ENCODE peak calls at places on chromosomes 13 and 19, in five cellular contexts. V, D, B, O and P are unnamed samples.

GRCh38 chr13:112246731-112247470 is 129.3 kb upstream of the SPACA7 start:
- DNase-seq in V (no peak), D (no peak), B (no peak), O (no peak), P (no peak)

GRCh38 chr13:69980799-69981198 is 126.8 kb upstream of the ATXN8OS start:
- DNase-seq in V (no peak), D (no peak), B (no peak), O (no peak), P (no peak)

GRCh38 chr19:2627319-2627829 is 75.1 kb downstream of the GNG7 start:
- DNase-seq in V (peak; percentile 33), D (no peak), B (peak; percentile 99), O (peak; percentile 91), P (peak; percentile 96)

GRCh38 chr13:110855363-110855762 is 59.5 kb downstream of the ANKRD10 start:
- DNase-seq in V (no peak), D (no peak), B (no peak), O (no peak), P (no peak)

GRCh38 chr13:90857921-90858320 is 489.6 kb upstream of the MIR17HG start:
- DNase-seq in V (no peak), D (no peak), B (no peak), O (no peak), P (no peak)

GRCh38 chr13:83386609-83387008 is 495.7 kb downstream of the SLITRK1 start:
- DNase-seq in V (no peak), D (no peak), B (no peak), O (no peak), P (no peak)

GRCh38 chr13:111958612-111959395 is 108.1 kb upstream of the SOX1 start:
- DNase-seq in V (no peak), D (no peak), B (no peak), O (no peak), P (no peak)

GRCh38 chr19:13846533-13847032 is 30.4 kb upstream of the NANOS3 start:
- DNase-seq in V (peak; percentile 98), D (no peak), B (peak; percentile 93), O (no peak), P (peak; percentile 85)

GRCh38 chr19:4914736-4915501 is 5.6 kb downstream of the UHRF1 start:
- DNase-seq in V (peak; percentile 51), D (no peak), B (peak; percentile 90), O (peak; percentile 55), P (no peak)

GRCh38 chr13:63636231-63636993 is 2220.8 kb upstream of the PCDH20 start:
- DNase-seq in V (peak; percentile 55), D (no peak), B (peak; percentile 22), O (no peak), P (no peak)

GRCh38 chr13:107834268-107834667 is 381.1 kb downstream of the LIG4 start:
- DNase-seq in V (no peak), D (no peak), B (no peak), O (no peak), P (no peak)

GRCh38 chr13:101258071-101258470 is 158.2 kb downstream of the NALCN start:
- DNase-seq in V (peak; percentile 57), D (no peak), B (peak; percentile 91), O (peak; percentile 23), P (peak; percentile 78)

GRCh38 chr13:50990540-50991506 is 81.2 kb downstream of the RNASEH2B start:
- DNase-seq in V (no peak), D (peak; percentile 38), B (peak; percentile 87), O (peak; percentile 31), P (peak; percentile 53)

GRCh38 chr19:802497-802887 is 5.2 kb downstream of the PTBP1 start:
- DNase-seq in V (no peak), D (no peak), B (peak; percentile 36), O (no peak), P (no peak)

GRCh38 chr13:97978661-97979450 is 25.4 kb downstream of the IPO5 start:
- DNase-seq in V (no peak), D (no peak), B (peak; percentile 41), O (no peak), P (peak; percentile 46)

GRCh38 chr19:30783936-30784335 is 411.8 kb downstream of the ZNF536 start:
- DNase-seq in V (no peak), D (no peak), B (no peak), O (no peak), P (no peak)

GRCh38 chr13:113848431-113849260 is 15.2 kb downstream of the GAS6 start:
- DNase-seq in V (no peak), D (no peak), B (no peak), O (no peak), P (no peak)

GRCh38 chr13:102233566-102234208 is 168.2 kb downstream of the FGF14 start:
- DNase-seq in V (peak; percentile 45), D (no peak), B (no peak), O (no peak), P (no peak)

GRCh38 chr19:6677924-6678689 is 8.1 kb upstream of the TNFSF14 start:
- DNase-seq in V (no peak), D (no peak), B (no peak), O (no peak), P (no peak)

GRCh38 chr19:18895828-18896341 is at the start of gene CERS1:
- DNase-seq in V (peak; percentile 56), D (no peak), B (peak; percentile 47), O (no peak), P (no peak)

GRCh38 chr13:23960566-23961156 is 63.4 kb upstream of the C1QTNF9B start:
- DNase-seq in V (peak; percentile 81), D (no peak), B (peak; percentile 69), O (peak; percentile 28), P (no peak)

GRCh38 chr13:104143760-104144406 is 1077.7 kb upstream of the SLC10A2 start:
- DNase-seq in V (peak; percentile 68), D (no peak), B (peak; percentile 1), O (no peak), P (no peak)

GRCh38 chr19:17296278-17296677 is 6.9 kb downstream of the ABHD8 start:
- DNase-seq in V (peak; percentile 88), D (no peak), B (peak; percentile 69), O (no peak), P (no peak)

GRCh38 chr19:55082023-55082851 is 6.6 kb downstream of the EPS8L1 start:
- DNase-seq in V (peak; percentile 30), D (no peak), B (peak; percentile 66), O (no peak), P (no peak)

GRCh38 chr13:27182844-27183497 is 11.4 kb upstream of the USP12 start:
- DNase-seq in V (peak; percentile 94), D (no peak), B (peak; percentile 96), O (peak; percentile 38), P (peak; percentile 80)

GRCh38 chr13:96804186-96804585 is 190.1 kb downstream of the OXGR1 start:
- DNase-seq in V (no peak), D (no peak), B (no peak), O (no peak), P (no peak)

GRCh38 chr19:49761625-49762311 is 1.3 kb downstream of the TSKS start:
- DNase-seq in V (no peak), D (no peak), B (peak; percentile 73), O (peak; percentile 43), P (no peak)

GRCh38 chr13:27371932-27372331 is 52.5 kb upstream of the GTF3A start:
- DNase-seq in V (peak; percentile 98), D (no peak), B (no peak), O (no peak), P (no peak)

GRCh38 chr19:41420101-41420880 is 6.9 kb downstream of the B3GNT8 start:
- DNase-seq in V (peak; percentile 59), D (no peak), B (no peak), O (no peak), P (no peak)

GRCh38 chr19:19006213-19006612 is 27.1 kb downstream of the SUGP2 start:
- DNase-seq in V (no peak), D (no peak), B (no peak), O (no peak), P (no peak)

GRCh38 chr19:27892500-27892899 is 1320.5 kb downstream of the UQCRFS1 start:
- DNase-seq in V (no peak), D (no peak), B (no peak), O (no peak), P (no peak)

GRCh38 chr13:23905766-23906165 is 8.5 kb upstream of the C1QTNF9B start:
- DNase-seq in V (no peak), D (no peak), B (peak; percentile 31), O (no peak), P (no peak)